ENCODE peak calls at places on chromosome 20, in eight cellular contexts. One of them, this sample, is unnamed.

GRCh38 chr20:8073024-8073832 is 53.7 kb upstream of the TMX4 start:
- DNase-seq in GM23338: peak; percentile 41
- DNase-seq in stomach: no peak
- DNase-seq in mesenchymal stem cell: peak; percentile 78
- DNase-seq in ovary: no peak
- DNase-seq in tibial nerve: no peak
- DNase-seq in BE2C: no peak
- DNase-seq in mammary epithelial cell: peak; percentile 71
- DNase-seq in this sample: peak; percentile 60

GRCh38 chr20:40134176-40134575 is 554.9 kb downstream of the MAFB start:
- DNase-seq in ovary: no peak
- DNase-seq in tibial nerve: no peak
- DNase-seq in BE2C: peak; percentile 10
- DNase-seq in mammary epithelial cell: no peak
- DNase-seq in GM23338: no peak
- DNase-seq in stomach: no peak
- DNase-seq in mesenchymal stem cell: no peak
- DNase-seq in this sample: no peak

GRCh38 chr20:51470907-51471411 is 71.6 kb downstream of the NFATC2 start:
- DNase-seq in mammary epithelial cell: no peak
- DNase-seq in mesenchymal stem cell: no peak
- DNase-seq in GM23338: no peak
- DNase-seq in tibial nerve: no peak
- DNase-seq in ovary: no peak
- DNase-seq in stomach: no peak
- DNase-seq in BE2C: no peak
- DNase-seq in this sample: no peak

GRCh38 chr20:34713194-34713943 is 9.2 kb downstream of the TP53INP2 start:
- DNase-seq in tibial nerve: no peak
- DNase-seq in GM23338: no peak
- DNase-seq in BE2C: peak; percentile 76
- DNase-seq in ovary: no peak
- DNase-seq in stomach: no peak
- DNase-seq in mammary epithelial cell: peak; percentile 94
- DNase-seq in mesenchymal stem cell: peak; percentile 99
- DNase-seq in this sample: peak; percentile 97

GRCh38 chr20:951384-952169 is 35.4 kb upstream of the ANGPT4 start:
- DNase-seq in mammary epithelial cell: no peak
- DNase-seq in BE2C: no peak
- DNase-seq in tibial nerve: no peak
- DNase-seq in GM23338: no peak
- DNase-seq in stomach: no peak
- DNase-seq in ovary: no peak
- DNase-seq in mesenchymal stem cell: no peak
- DNase-seq in this sample: no peak

GRCh38 chr20:17833036-17833674 is 133.4 kb downstream of the BANF2 start:
- DNase-seq in BE2C: no peak
- DNase-seq in tibial nerve: no peak
- DNase-seq in mammary epithelial cell: peak; percentile 57
- DNase-seq in GM23338: no peak
- DNase-seq in stomach: no peak
- DNase-seq in ovary: no peak
- DNase-seq in mesenchymal stem cell: peak; percentile 70
- DNase-seq in this sample: no peak

GRCh38 chr20:13302647-13303425 is 81.8 kb downstream of the ISM1 start:
- DNase-seq in BE2C: peak; percentile 37
- DNase-seq in mesenchymal stem cell: peak; percentile 25
- DNase-seq in mammary epithelial cell: peak; percentile 30
- DNase-seq in stomach: no peak
- DNase-seq in ovary: no peak
- DNase-seq in GM23338: peak; percentile 64
- DNase-seq in tibial nerve: no peak
- DNase-seq in this sample: peak; percentile 70

GRCh38 chr20:18272451-18272850 is 15.9 kb upstream of the ZNF133 start:
- DNase-seq in mammary epithelial cell: no peak
- DNase-seq in ovary: no peak
- DNase-seq in stomach: no peak
- DNase-seq in tibial nerve: peak; percentile 64
- DNase-seq in BE2C: no peak
- DNase-seq in mesenchymal stem cell: peak; percentile 20
- DNase-seq in GM23338: peak; percentile 40
- DNase-seq in this sample: peak; percentile 29

GRCh38 chr20:58852559-58853271 is at the start of gene GNAS:
- DNase-seq in GM23338: peak; percentile 96
- DNase-seq in BE2C: peak; percentile 76
- DNase-seq in mesenchymal stem cell: peak; percentile 72
- DNase-seq in stomach: no peak
- DNase-seq in tibial nerve: peak; percentile 31
- DNase-seq in ovary: no peak
- DNase-seq in mammary epithelial cell: peak; percentile 24
- DNase-seq in this sample: peak; percentile 78

DNA sequence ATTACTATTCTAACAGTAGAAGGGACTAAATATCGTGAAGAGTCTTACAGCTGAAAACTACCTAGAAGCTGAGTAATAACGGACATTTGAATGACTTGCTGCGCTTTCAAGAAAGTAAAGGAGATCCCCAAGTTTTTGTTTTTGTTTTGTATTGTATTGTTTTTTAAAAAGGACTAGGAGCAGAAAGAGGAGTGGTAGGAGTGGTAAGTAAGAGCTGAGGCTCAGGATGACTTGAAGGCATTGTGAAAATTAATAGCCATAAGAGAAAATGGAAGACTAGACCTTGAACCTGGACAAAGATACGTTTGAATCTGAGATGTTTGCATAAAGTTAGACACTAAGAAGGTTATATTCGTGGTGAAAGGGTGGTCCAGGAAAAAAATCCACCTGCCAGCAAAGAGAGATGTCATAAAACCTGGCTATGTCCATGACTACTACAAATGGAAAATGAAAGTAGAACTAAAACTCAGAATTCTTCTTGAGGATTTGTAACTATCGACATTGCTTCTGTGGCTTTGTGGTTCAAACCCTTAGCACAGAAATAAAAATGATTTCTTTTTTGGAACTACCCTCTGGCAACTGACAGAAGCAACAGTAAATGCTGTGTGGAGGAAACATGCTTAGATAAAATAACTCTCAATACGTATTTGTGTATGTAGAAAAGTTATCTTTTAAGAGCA is 824.8 kb upstream of the FLRT3 start:
- DNase-seq in stomach: no peak
- DNase-seq in ovary: no peak
- DNase-seq in mesenchymal stem cell: no peak
- DNase-seq in GM23338: no peak
- DNase-seq in mammary epithelial cell: no peak
- DNase-seq in tibial nerve: no peak
- DNase-seq in BE2C: no peak
- DNase-seq in this sample: no peak
- H3K4me3 ChIP-seq in stomach: peak overlapping the region; percentile 10
- H3K4me3 ChIP-seq in ovary: peak overlapping the region; percentile 34
- H3K4me3 ChIP-seq in mesenchymal stem cell: no peak overlapping the region
- H3K4me3 ChIP-seq in GM23338: no peak overlapping the region
- H3K4me3 ChIP-seq in mammary epithelial cell: peak overlapping the region; percentile 3
- H3K4me3 ChIP-seq in tibial nerve: peak overlapping the region; percentile 22
- H3K4me3 ChIP-seq in BE2C: no peak overlapping the region
- H3K4me3 ChIP-seq in this sample: peak overlapping the region; percentile 68

GRCh38 chr20:46031014-46031569 is 2.1 kb downstream of the SLC12A5 start:
- DNase-seq in GM23338: no peak
- DNase-seq in mesenchymal stem cell: no peak
- DNase-seq in BE2C: no peak
- DNase-seq in ovary: no peak
- DNase-seq in mammary epithelial cell: no peak
- DNase-seq in tibial nerve: no peak
- DNase-seq in stomach: no peak
- DNase-seq in this sample: no peak

GRCh38 chr20:46030290-46031013 is 1.4 kb downstream of the SLC12A5 start:
- DNase-seq in GM23338: no peak
- DNase-seq in mesenchymal stem cell: no peak
- DNase-seq in BE2C: no peak
- DNase-seq in stomach: no peak
- DNase-seq in ovary: no peak
- DNase-seq in mammary epithelial cell: no peak
- DNase-seq in tibial nerve: no peak
- DNase-seq in this sample: no peak

GRCh38 chr20:46028772-46029371 is at the start of gene SLC12A5:
- DNase-seq in mesenchymal stem cell: no peak
- DNase-seq in GM23338: no peak
- DNase-seq in tibial nerve: no peak
- DNase-seq in BE2C: no peak
- DNase-seq in ovary: no peak
- DNase-seq in stomach: no peak
- DNase-seq in mammary epithelial cell: no peak
- DNase-seq in this sample: no peak

GRCh38 chr20:46034039-46034438 is 5.0 kb downstream of the SLC12A5 start:
- DNase-seq in ovary: no peak
- DNase-seq in tibial nerve: no peak
- DNase-seq in BE2C: no peak
- DNase-seq in GM23338: no peak
- DNase-seq in mesenchymal stem cell: no peak
- DNase-seq in mammary epithelial cell: no peak
- DNase-seq in stomach: no peak
- DNase-seq in this sample: no peak

DNA sequence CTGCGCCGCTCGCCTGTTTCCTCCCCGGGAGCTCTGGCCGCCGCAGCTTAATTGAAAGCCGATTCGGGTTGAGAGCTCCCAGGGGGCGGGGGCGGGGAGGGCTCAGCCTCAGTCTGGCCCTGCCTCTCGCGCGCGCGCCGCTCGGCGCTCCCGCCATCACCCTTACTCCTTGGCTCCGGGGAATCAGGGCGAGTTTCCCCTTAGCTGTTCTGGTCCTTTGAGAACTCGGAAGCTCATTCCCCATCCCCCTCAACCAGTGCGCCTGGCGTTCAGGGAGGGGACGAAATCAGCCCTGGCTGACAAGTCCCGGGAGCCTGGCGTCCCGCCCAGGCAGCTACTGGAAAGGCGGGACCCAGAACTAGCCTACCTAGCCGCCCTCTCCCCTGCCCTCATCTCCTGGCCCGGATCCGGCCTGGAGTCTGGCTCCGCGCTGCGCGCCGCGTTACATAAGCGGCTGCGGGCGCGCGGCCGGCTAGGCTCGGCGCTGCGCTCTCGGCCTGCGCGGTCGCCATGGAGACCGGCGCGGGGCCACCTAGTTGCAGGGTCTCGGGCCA is 2.8 kb downstream of the SLC12A5 start:
- DNase-seq in stomach: peak; percentile 39
- DNase-seq in mammary epithelial cell: no peak
- DNase-seq in GM23338: peak; percentile 91
- DNase-seq in mesenchymal stem cell: no peak
- DNase-seq in ovary: no peak
- DNase-seq in BE2C: peak; percentile 86
- DNase-seq in tibial nerve: no peak
- DNase-seq in this sample: peak; percentile 11
- H3K27me3 ChIP-seq in stomach: peaks cover 20% of the 10 kb centered on the region
- H3K27me3 ChIP-seq in mammary epithelial cell: peaks cover 39% of the 10 kb centered on the region
- H3K27me3 ChIP-seq in GM23338: peaks cover 93% of the 10 kb centered on the region
- H3K27me3 ChIP-seq in mesenchymal stem cell: peaks cover 96% of the 10 kb centered on the region
- H3K27me3 ChIP-seq in ovary: no peaks in the 10 kb centered on the region
- H3K27me3 ChIP-seq in BE2C: peaks cover 56% of the 10 kb centered on the region
- H3K27me3 ChIP-seq in tibial nerve: no peaks in the 10 kb centered on the region
- H3K27me3 ChIP-seq in this sample: peaks cover 78% of the 10 kb centered on the region

GRCh38 chr20:61614311-61615100 is 362.4 kb downstream of the CDH4 start:
- DNase-seq in ovary: no peak
- DNase-seq in tibial nerve: no peak
- DNase-seq in mammary epithelial cell: no peak
- DNase-seq in GM23338: no peak
- DNase-seq in stomach: no peak
- DNase-seq in mesenchymal stem cell: no peak
- DNase-seq in BE2C: no peak
- DNase-seq in this sample: no peak

GRCh38 chr20:61609461-61609860 is 357.4 kb downstream of the CDH4 start:
- DNase-seq in ovary: no peak
- DNase-seq in BE2C: no peak
- DNase-seq in mammary epithelial cell: no peak
- DNase-seq in GM23338: no peak
- DNase-seq in stomach: no peak
- DNase-seq in mesenchymal stem cell: no peak
- DNase-seq in tibial nerve: no peak
- DNase-seq in this sample: no peak

GRCh38 chr20:61613885-61614284 is 361.8 kb downstream of the CDH4 start:
- DNase-seq in mesenchymal stem cell: no peak
- DNase-seq in ovary: no peak
- DNase-seq in stomach: no peak
- DNase-seq in BE2C: no peak
- DNase-seq in GM23338: no peak
- DNase-seq in tibial nerve: no peak
- DNase-seq in mammary epithelial cell: no peak
- DNase-seq in this sample: no peak

GRCh38 chr20:61608275-61609085 is 356.4 kb downstream of the CDH4 start:
- DNase-seq in mammary epithelial cell: peak; percentile 23
- DNase-seq in BE2C: no peak
- DNase-seq in mesenchymal stem cell: peak; percentile 18
- DNase-seq in tibial nerve: no peak
- DNase-seq in ovary: no peak
- DNase-seq in GM23338: peak; percentile 69
- DNase-seq in stomach: no peak
- DNase-seq in this sample: peak; percentile 6

DNA sequence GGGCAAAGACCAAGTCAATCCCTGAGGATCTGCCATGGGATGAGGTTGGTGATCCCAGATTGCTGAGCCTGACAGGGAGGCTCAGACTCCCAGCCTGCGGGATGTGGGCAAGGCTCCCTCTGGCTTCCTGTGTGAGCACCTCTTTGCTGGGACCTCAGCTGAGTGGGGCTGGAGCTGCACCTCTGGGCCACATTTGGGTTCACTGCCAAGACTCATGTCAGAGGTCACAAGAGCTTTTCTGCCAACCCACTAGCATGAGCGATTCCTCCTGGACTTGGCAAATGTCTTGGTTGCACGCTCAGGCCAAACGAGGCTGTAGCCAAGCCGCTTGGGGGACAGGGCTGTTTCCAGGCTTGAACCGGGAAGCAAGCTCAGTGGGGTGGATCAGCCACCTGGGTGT is 359.3 kb downstream of the CDH4 start:
- DNase-seq in ovary: no peak
- DNase-seq in stomach: no peak
- DNase-seq in BE2C: no peak
- DNase-seq in GM23338: no peak
- DNase-seq in mammary epithelial cell: no peak
- DNase-seq in mesenchymal stem cell: no peak
- DNase-seq in tibial nerve: no peak
- DNase-seq in this sample: no peak
- H3K4me3 ChIP-seq in ovary: no peak overlapping the region
- H3K4me3 ChIP-seq in stomach: no peak overlapping the region
- H3K4me3 ChIP-seq in BE2C: no peak overlapping the region
- H3K4me3 ChIP-seq in GM23338: no peak overlapping the region
- H3K4me3 ChIP-seq in mammary epithelial cell: no peak overlapping the region
- H3K4me3 ChIP-seq in mesenchymal stem cell: no peak overlapping the region
- H3K4me3 ChIP-seq in tibial nerve: no peak overlapping the region
- H3K4me3 ChIP-seq in this sample: no peak overlapping the region

DNA sequence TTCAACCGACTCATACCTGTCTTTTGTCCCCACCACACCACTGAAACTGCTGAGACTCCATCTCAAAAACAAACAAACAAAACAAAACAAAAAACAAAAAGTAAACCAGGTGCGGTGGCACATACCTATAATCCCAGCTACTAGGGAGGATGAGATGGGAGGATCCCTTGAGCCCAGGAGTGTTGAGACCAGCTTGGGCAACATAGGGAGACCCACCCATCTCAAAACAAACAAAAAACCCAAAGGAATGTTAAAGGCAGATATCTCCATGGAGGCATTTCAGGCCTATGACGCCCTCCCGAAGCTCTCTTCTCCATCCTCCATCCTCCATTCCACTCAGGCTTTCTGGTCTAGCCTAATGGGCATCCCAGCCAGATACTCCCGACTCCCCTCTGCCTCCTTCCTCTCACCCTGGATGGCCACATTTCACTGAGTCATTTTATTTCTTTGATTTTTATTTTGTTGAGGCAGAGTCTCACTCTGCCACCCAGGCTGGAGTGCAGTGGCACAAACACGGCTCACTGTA is 3.2 kb upstream of the SLC4A11 start:
- DNase-seq in mesenchymal stem cell: no peak
- DNase-seq in ovary: no peak
- DNase-seq in GM23338: no peak
- DNase-seq in mammary epithelial cell: no peak
- DNase-seq in stomach: no peak
- DNase-seq in tibial nerve: no peak
- DNase-seq in BE2C: no peak
- DNase-seq in this sample: no peak
- H3K27me3 ChIP-seq in mesenchymal stem cell: peaks cover 60% of the 10 kb centered on the region
- H3K27me3 ChIP-seq in ovary: peaks cover 4% of the 10 kb centered on the region
- H3K27me3 ChIP-seq in GM23338: peaks cover 45% of the 10 kb centered on the region
- H3K27me3 ChIP-seq in mammary epithelial cell: no peaks in the 10 kb centered on the region
- H3K27me3 ChIP-seq in stomach: no peaks in the 10 kb centered on the region
- H3K27me3 ChIP-seq in tibial nerve: no peaks in the 10 kb centered on the region
- H3K27me3 ChIP-seq in BE2C: peaks cover 42% of the 10 kb centered on the region
- H3K27me3 ChIP-seq in this sample: peaks cover 8% of the 10 kb centered on the region

This sample was measured in adipocyte.